ENCODE peak calls at places on chromosome 5, in four cellular contexts. E, X, P and M are unnamed samples.

GRCh38 chr5:85488295-85488694 is 1103.6 kb upstream of the EDIL3 start:
- DNase-seq in E (no peak), X (no peak), P (no peak), M (no peak)

GRCh38 chr5:133441166-133441815 is 171.1 kb downstream of the FSTL4 start:
- DNase-seq in E (no peak), X (no peak), P (no peak), M (no peak)

GRCh38 chr5:88929385-88929784 is 46.4 kb upstream of the MEF2C start:
- DNase-seq in E (no peak), X (no peak), P (no peak), M (no peak)

GRCh38 chr5:127571314-127571713 is 53.9 kb downstream of the PRRC1 start:
- DNase-seq in E (no peak), X (no peak), P (no peak), M (no peak)

GRCh38 chr5:144549580-144549979 is 378.9 kb downstream of the KCTD16 start:
- DNase-seq in E (peak), X (no peak), P (no peak), M (no peak)

GRCh38 chr5:90434116-90434714 is 24.7 kb upstream of the CETN3 start:
- DNase-seq in E (peak), X (peak), P (peak), M (peak)

GRCh38 chr5:17216176-17216973 is 1.1 kb upstream of the BASP1 start:
- DNase-seq in E (peak), X (peak), P (peak), M (peak)

GRCh38 chr5:1483064-1483463 is 37.8 kb upstream of the SLC6A3 start:
- DNase-seq in E (no peak), X (no peak), P (no peak), M (no peak)

GRCh38 chr5:127844631-127845030 is 141.4 kb downstream of the CCDC192 start:
- DNase-seq in E (no peak), X (no peak), P (peak), M (no peak)

GRCh38 chr5:73816656-73817420 is 190.8 kb downstream of the ARHGEF28 start:
- DNase-seq in E (peak), X (no peak), P (no peak), M (no peak)

GRCh38 chr5:107593009-107593408 is 77.7 kb downstream of the EFNA5 start:
- DNase-seq in E (no peak), X (no peak), P (no peak), M (no peak)

GRCh38 chr5:7851617-7852289 is 820 bp upstream of the CFAP90 start:
- DNase-seq in E (no peak), X (no peak), P (no peak), M (no peak)

GRCh38 chr5:64883912-64884311 is 115.2 kb downstream of the CWC27 start:
- DNase-seq in E (peak), X (no peak), P (no peak), M (no peak)

GRCh38 chr5:31023105-31023504 is 170.4 kb upstream of the CDH6 start:
- DNase-seq in E (peak), X (no peak), P (no peak), M (no peak)

GRCh38 chr5:146399446-146399845 is 47.7 kb upstream of the TCERG1 start:
- DNase-seq in E (no peak), X (no peak), P (no peak), M (no peak)

GRCh38 chr5:38867071-38867790 is 21.4 kb downstream of the OSMR start:
- DNase-seq in E (no peak), X (no peak), P (no peak), M (no peak)

GRCh38 chr5:157431544-157432200 is 28.3 kb upstream of the NIPAL4 start:
- DNase-seq in E (peak), X (peak), P (no peak), M (no peak)

GRCh38 chr5:9515451-9515850 is 30.4 kb downstream of the SEMA5A start:
- DNase-seq in E (no peak), X (no peak), P (no peak), M (no peak)

DNA sequence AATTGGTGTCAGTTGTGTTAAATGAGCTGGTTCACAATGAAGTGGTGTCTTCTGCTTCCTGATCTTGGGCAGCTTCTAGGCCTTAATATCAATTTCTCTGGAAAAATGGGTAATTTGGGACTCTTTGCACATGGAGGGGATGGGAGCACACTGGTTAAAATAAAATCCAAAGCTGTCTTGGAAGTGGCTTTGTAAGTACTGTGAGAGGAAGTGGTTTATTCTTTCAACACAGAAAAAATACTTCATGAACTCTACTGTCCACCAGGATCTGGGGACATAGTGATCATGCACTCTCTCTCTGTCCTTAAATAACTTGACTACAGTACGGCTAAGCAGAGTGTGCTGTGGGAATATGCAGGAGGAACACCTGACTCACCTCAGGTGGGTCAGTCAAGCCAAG is 2.4 kb downstream of the PCYOX1L start:
- DNase-seq in E (no peak), X (no peak), P (no peak), M (no peak)
- H3K4ac ChIP-seq in E (no peak), X (no peak), P (no peak), M (no peak)

DNA sequence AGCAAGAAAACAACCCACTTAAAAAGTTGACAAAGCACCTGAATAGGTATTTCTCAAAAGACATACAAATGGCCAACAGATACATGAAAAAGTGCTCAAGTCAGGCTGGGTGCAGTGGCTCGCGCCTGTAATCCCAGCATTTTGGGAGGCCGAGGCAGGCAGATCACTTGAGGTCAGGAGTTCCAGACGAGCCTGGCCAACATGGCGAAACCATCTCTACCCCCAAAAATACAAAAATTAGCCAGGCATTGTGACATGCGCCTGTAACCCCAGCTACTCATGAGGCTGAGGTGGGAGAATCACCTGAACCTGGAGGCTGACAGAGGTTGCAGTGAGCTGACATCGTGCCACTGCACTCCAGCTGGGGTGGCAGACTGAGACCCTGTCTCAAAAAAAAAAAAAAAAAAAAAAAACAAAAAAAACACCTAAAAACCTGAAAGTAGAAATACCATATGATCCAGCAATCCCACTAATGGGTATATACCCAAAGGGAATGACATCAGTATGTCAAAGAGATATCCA is 101.7 kb downstream of the THBS4 start:
- DNase-seq in E (no peak), X (no peak), P (no peak), M (no peak)
- H2BK5ac ChIP-seq in E (no peak), X (no peak), P (no peak), M (no peak)

GRCh38 chr5:160961030-160961429 is 109.0 kb upstream of the ATP10B start:
- DNase-seq in E (no peak), X (no peak), P (no peak), M (no peak)

GRCh38 chr5:160959804-160960203 is 107.8 kb upstream of the ATP10B start:
- DNase-seq in E (no peak), X (no peak), P (no peak), M (no peak)

GRCh38 chr5:160961761-160962160 is 109.8 kb upstream of the ATP10B start:
- DNase-seq in E (no peak), X (no peak), P (no peak), M (no peak)

GRCh38 chr5:160957312-160957711 is 105.3 kb upstream of the ATP10B start:
- DNase-seq in E (no peak), X (no peak), P (no peak), M (no peak)

DNA sequence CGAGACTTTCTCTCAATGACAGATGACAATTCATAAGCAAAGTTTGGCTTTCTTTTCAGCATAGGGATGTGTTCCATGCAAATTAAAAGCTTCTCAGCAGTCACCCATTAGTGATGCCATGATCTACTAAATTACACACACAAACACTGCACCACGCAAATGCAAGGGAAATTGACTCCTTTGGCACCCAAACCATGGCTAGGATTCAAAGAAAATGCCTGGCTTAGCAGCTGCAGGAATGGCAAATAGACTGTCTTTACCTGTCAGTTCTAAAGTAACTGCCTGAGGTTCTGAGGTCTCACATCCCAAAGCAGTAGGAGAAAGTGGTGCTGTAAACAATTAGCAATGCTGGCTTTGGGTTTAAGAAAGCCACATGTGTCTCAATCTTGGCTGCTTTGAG is 108.6 kb upstream of the ATP10B start:
- DNase-seq in E (no peak), X (no peak), P (no peak), M (no peak)
- H4K5ac ChIP-seq in E (no peak), X (no peak), P (no peak), M (no peak)

DNA sequence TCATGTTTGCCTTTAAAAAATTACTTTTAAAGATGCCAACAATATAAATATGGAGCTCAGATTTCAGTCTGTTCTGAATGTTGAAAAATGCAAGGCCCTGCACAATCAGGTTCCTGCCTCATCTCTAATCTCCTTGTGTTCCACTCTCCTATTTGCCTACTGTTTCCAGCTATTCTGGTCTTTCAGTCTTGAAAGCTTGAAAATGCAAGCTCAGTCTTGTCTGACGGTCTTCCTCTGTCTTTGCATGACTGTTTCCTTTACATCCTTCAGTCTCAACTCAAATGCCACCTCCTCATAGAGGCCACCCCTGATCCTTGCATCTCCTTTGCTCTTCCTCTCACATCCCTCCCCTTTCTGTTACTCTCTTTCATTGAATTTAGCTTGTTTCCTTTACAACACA is 354.9 kb downstream of the KIF4B start:
- DNase-seq in E (no peak), X (no peak), P (no peak), M (no peak)
- H3K4ac ChIP-seq in E (no peak), X (no peak), P (no peak), M (no peak)